ENCODE peak calls at places on chromosomes 12 and 14, in five cellular contexts. W is choroid plexus epithelial cell, S is heart right ventricle, V is NT2/D1, X is foreskin fibroblast. T is an unnamed sample.

GRCh38 chr12:54398995-54399793 is 14.7 kb upstream of the ZNF385A start:
- DNase-seq in W (peak), S (peak), V (peak), X (peak), T (no peak)

GRCh38 chr12:7899755-7900154 is 27.0 kb upstream of the SLC2A14 start:
- DNase-seq in W (peak), S (no peak), V (no peak), X (no peak), T (no peak)

GRCh38 chr12:70852416-70853150 is 68.0 kb downstream of the PTPRR start:
- DNase-seq in W (no peak), S (no peak), V (no peak), X (peak), T (no peak)

GRCh38 chr12:47822863-47823262 is 3.2 kb upstream of the HDAC7 start:
- DNase-seq in W (no peak), S (no peak), V (no peak), X (no peak), T (no peak)

GRCh38 chr12:94174576-94174975 is 26.2 kb downstream of the PLXNC1 start:
- DNase-seq in W (no peak), S (no peak), V (no peak), X (no peak), T (no peak)

GRCh38 chr14:72887514-72887913 is 6.4 kb downstream of the DPF3 start:
- DNase-seq in W (no peak), S (no peak), V (no peak), X (no peak), T (no peak)

GRCh38 chr12:96099986-96100385 is 64.6 kb upstream of the LTA4H start:
- DNase-seq in W (no peak), S (no peak), V (no peak), X (no peak), T (no peak)

GRCh38 chr12:64669270-64669842 is 59.1 kb downstream of the RASSF3 start:
- DNase-seq in W (peak), S (peak), V (no peak), X (no peak), T (no peak)

GRCh38 chr12:14607561-14607960 is 39.9 kb upstream of the PLBD1 start:
- DNase-seq in W (no peak), S (no peak), V (no peak), X (no peak), T (no peak)

GRCh38 chr12:104486943-104487819 is 30.4 kb downstream of the CHST11 start:
- DNase-seq in W (no peak), S (no peak), V (no peak), X (no peak), T (no peak)

GRCh38 chr12:89933911-89934310 is 225.3 kb upstream of the ATP2B1 start:
- DNase-seq in W (no peak), S (no peak), V (no peak), X (no peak), T (peak)

GRCh38 chr14:67495827-67496226 is 7.3 kb upstream of the TMEM229B start:
- DNase-seq in W (no peak), S (no peak), V (no peak), X (no peak), T (no peak)

GRCh38 chr14:59093889-59094288 is 94.6 kb upstream of the DAAM1 start:
- DNase-seq in W (no peak), S (no peak), V (no peak), X (no peak), T (no peak)

GRCh38 chr14:96586056-96586455 is 83.9 kb downstream of the PAPOLA start:
- DNase-seq in W (no peak), S (no peak), V (no peak), X (no peak), T (no peak)

GRCh38 chr14:96584907-96585671 is 82.9 kb downstream of the PAPOLA start:
- DNase-seq in W (no peak), S (no peak), V (no peak), X (no peak), T (no peak)

GRCh38 chr14:96584199-96584906 is 82.2 kb downstream of the PAPOLA start:
- DNase-seq in W (peak), S (no peak), V (peak), X (no peak), T (no peak)

GRCh38 chr14:96586921-96587822 is 85.0 kb downstream of the PAPOLA start:
- DNase-seq in W (no peak), S (no peak), V (no peak), X (no peak), T (no peak)

GRCh38 chr14:96585672-96586013 is 83.5 kb downstream of the PAPOLA start:
- DNase-seq in W (no peak), S (no peak), V (no peak), X (no peak), T (no peak)
- H3K4me3 ChIP-seq in W (no peak), S (no peak), V (no peak), X (no peak), T (no peak)

GRCh38 chr12:49697808-49698207 is 9.4 kb downstream of the FMNL3 start:
- DNase-seq in W (no peak), S (no peak), V (no peak), X (no peak), T (no peak)

GRCh38 chr12:49702676-49703228 is 4.5 kb downstream of the FMNL3 start:
- DNase-seq in W (peak), S (no peak), V (no peak), X (no peak), T (no peak)

GRCh38 chr12:49703647-49704137 is 3.5 kb downstream of the FMNL3 start:
- DNase-seq in W (peak), S (no peak), V (no peak), X (peak), T (no peak)

GRCh38 chr12:49702009-49702408 is 5.2 kb downstream of the FMNL3 start:
- DNase-seq in W (no peak), S (no peak), V (no peak), X (no peak), T (no peak)

GRCh38 chr12:49698619-49699545 is 8.3 kb downstream of the FMNL3 start:
- DNase-seq in W (peak), S (peak), V (peak), X (peak), T (no peak)
- H3K4me3 ChIP-seq in W (peak), S (peak), V (peak), X (no peak), T (no peak)

GRCh38 chr12:66600805-66601392 is 78.0 kb downstream of the GRIP1 start:
- DNase-seq in W (no peak), S (no peak), V (no peak), X (no peak), T (no peak)
- H3K4me3 ChIP-seq in W (no peak), S (no peak), V (no peak), X (no peak), T (no peak)

DNA sequence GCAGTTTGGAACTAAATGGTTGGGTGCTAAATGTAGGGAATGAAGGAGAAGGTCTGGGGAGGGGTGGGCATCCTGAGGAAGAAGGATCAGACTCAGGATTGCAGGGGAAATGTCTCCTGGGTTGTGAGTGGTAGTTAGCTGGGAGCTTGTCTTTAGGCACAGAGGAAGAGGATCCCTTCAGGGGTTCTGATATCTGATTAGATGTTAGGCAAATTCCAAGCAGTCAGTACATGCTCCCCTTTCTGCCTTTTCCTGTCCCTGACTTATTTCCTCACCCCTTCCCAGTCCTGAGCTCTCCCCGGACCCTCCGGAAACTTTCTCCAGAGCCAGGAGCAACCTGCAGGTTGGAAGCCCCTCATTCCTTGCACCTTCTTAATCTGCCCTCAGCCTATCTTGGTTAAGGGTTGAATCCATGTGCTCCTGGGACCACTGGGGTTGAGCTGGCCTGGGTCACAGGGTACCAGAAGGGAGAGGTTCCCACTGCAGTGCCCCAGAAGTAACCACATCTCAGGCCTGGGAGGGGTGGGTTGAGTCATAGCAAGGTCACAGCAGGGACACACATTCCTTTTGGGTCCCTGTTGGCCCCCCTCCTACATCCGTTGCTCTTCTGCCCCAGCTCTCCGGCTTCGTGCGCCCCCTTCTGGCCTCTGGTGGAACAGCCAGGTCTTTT is 1.6 kb downstream of the IGFBP6 start:
- DNase-seq in W (peak), S (peak), V (peak), X (peak), T (peak)
- H3K4me3 ChIP-seq in W (peak), S (no peak), V (no peak), X (peak), T (peak)